ENCODE peak calls at places on chromosomes 12 and 14, in seven cellular contexts. One of them, this sample, is unnamed.

GRCh38 chr14:36604757-36605505 is 22.5 kb upstream of the NKX2-8 start:
- DNase-seq in K562: peak; percentile 63
- DNase-seq in pancreas: peak; percentile 37
- DNase-seq in endodermal cell: peak; percentile 89
- DNase-seq in heart right ventricle: no peak
- DNase-seq in left ventricle myocardium inferior: no peak
- DNase-seq in GM23248: peak; percentile 76
- DNase-seq in this sample: no peak

GRCh38 chr12:18066666-18067065 is 23.3 kb downstream of the RERGL start:
- DNase-seq in K562: no peak
- DNase-seq in pancreas: no peak
- DNase-seq in endodermal cell: no peak
- DNase-seq in heart right ventricle: no peak
- DNase-seq in left ventricle myocardium inferior: no peak
- DNase-seq in GM23248: no peak
- DNase-seq in this sample: no peak

GRCh38 chr14:36097356-36097755 is 79.2 kb downstream of the PTCSC3 start:
- DNase-seq in K562: no peak
- DNase-seq in pancreas: no peak
- DNase-seq in endodermal cell: no peak
- DNase-seq in heart right ventricle: no peak
- DNase-seq in left ventricle myocardium inferior: no peak
- DNase-seq in GM23248: no peak
- DNase-seq in this sample: no peak

GRCh38 chr14:92632546-92633273 is 115.7 kb downstream of the LGMN start:
- DNase-seq in K562: no peak
- DNase-seq in pancreas: no peak
- DNase-seq in endodermal cell: no peak
- DNase-seq in heart right ventricle: no peak
- DNase-seq in left ventricle myocardium inferior: no peak
- DNase-seq in GM23248: no peak
- DNase-seq in this sample: no peak

GRCh38 chr12:66365718-66366485 is 63.6 kb downstream of the HELB start:
- DNase-seq in K562: no peak
- DNase-seq in pancreas: no peak
- DNase-seq in endodermal cell: no peak
- DNase-seq in heart right ventricle: no peak
- DNase-seq in left ventricle myocardium inferior: no peak
- DNase-seq in GM23248: peak; percentile 27
- DNase-seq in this sample: no peak

GRCh38 chr12:96140110-96140509 is 54.1 kb upstream of the ELK3 start:
- DNase-seq in K562: no peak
- DNase-seq in pancreas: no peak
- DNase-seq in endodermal cell: no peak
- DNase-seq in heart right ventricle: no peak
- DNase-seq in left ventricle myocardium inferior: no peak
- DNase-seq in GM23248: peak; percentile 92
- DNase-seq in this sample: no peak

GRCh38 chr12:110704750-110705149 is 15.8 kb upstream of the HVCN1 start:
- DNase-seq in K562: no peak
- DNase-seq in pancreas: peak; percentile 29
- DNase-seq in endodermal cell: peak; percentile 81
- DNase-seq in heart right ventricle: no peak
- DNase-seq in left ventricle myocardium inferior: no peak
- DNase-seq in GM23248: no peak
- DNase-seq in this sample: no peak

GRCh38 chr12:24596768-24597388 is 352.0 kb downstream of the BCAT1 start:
- DNase-seq in K562: peak; percentile 23
- DNase-seq in pancreas: no peak
- DNase-seq in endodermal cell: no peak
- DNase-seq in heart right ventricle: no peak
- DNase-seq in left ventricle myocardium inferior: no peak
- DNase-seq in GM23248: peak; percentile 46
- DNase-seq in this sample: no peak

GRCh38 chr14:30339311-30339901 is 219.6 kb upstream of the G2E3 start:
- DNase-seq in K562: no peak
- DNase-seq in pancreas: no peak
- DNase-seq in endodermal cell: no peak
- DNase-seq in heart right ventricle: no peak
- DNase-seq in left ventricle myocardium inferior: no peak
- DNase-seq in GM23248: no peak
- DNase-seq in this sample: no peak

GRCh38 chr12:123075092-123075491 is 75.8 kb downstream of the PITPNM2 start:
- DNase-seq in K562: no peak
- DNase-seq in pancreas: no peak
- DNase-seq in endodermal cell: no peak
- DNase-seq in heart right ventricle: no peak
- DNase-seq in left ventricle myocardium inferior: no peak
- DNase-seq in GM23248: no peak
- DNase-seq in this sample: no peak

GRCh38 chr12:58106185-58106584 is 164.8 kb downstream of the ATP23 start:
- DNase-seq in K562: no peak
- DNase-seq in pancreas: no peak
- DNase-seq in endodermal cell: no peak
- DNase-seq in heart right ventricle: no peak
- DNase-seq in left ventricle myocardium inferior: no peak
- DNase-seq in GM23248: no peak
- DNase-seq in this sample: no peak

GRCh38 chr14:74682169-74682952 is 30.5 kb downstream of the AREL1 start:
- DNase-seq in K562: no peak
- DNase-seq in pancreas: no peak
- DNase-seq in endodermal cell: no peak
- DNase-seq in heart right ventricle: no peak
- DNase-seq in left ventricle myocardium inferior: no peak
- DNase-seq in GM23248: no peak
- DNase-seq in this sample: no peak

GRCh38 chr12:92393504-92393903 is 247.9 kb upstream of the BTG1 start:
- DNase-seq in K562: no peak
- DNase-seq in pancreas: no peak
- DNase-seq in endodermal cell: peak; percentile 66
- DNase-seq in heart right ventricle: no peak
- DNase-seq in left ventricle myocardium inferior: no peak
- DNase-seq in GM23248: no peak
- DNase-seq in this sample: no peak

GRCh38 chr14:68824517-68825347 is 31.9 kb upstream of the ZFP36L1 start:
- DNase-seq in K562: peak; percentile 83
- DNase-seq in pancreas: peak; percentile 81
- DNase-seq in endodermal cell: peak; percentile 97
- DNase-seq in heart right ventricle: peak; percentile 88
- DNase-seq in left ventricle myocardium inferior: peak; percentile 89
- DNase-seq in GM23248: peak; percentile 83
- DNase-seq in this sample: peak; percentile 90

GRCh38 chr14:68583527-68584275 is 209.2 kb downstream of the ZFP36L1 start:
- DNase-seq in K562: no peak
- DNase-seq in pancreas: no peak
- DNase-seq in endodermal cell: no peak
- DNase-seq in heart right ventricle: no peak
- DNase-seq in left ventricle myocardium inferior: no peak
- DNase-seq in GM23248: no peak
- DNase-seq in this sample: no peak

GRCh38 chr12:76303365-76303764 is 44.9 kb downstream of the BBS10 start:
- DNase-seq in K562: no peak
- DNase-seq in pancreas: no peak
- DNase-seq in endodermal cell: no peak
- DNase-seq in heart right ventricle: no peak
- DNase-seq in left ventricle myocardium inferior: no peak
- DNase-seq in GM23248: peak; percentile 28
- DNase-seq in this sample: no peak

GRCh38 chr14:73249564-73250316 is 12.4 kb downstream of the PAPLN start:
- DNase-seq in K562: no peak
- DNase-seq in pancreas: no peak
- DNase-seq in endodermal cell: no peak
- DNase-seq in heart right ventricle: no peak
- DNase-seq in left ventricle myocardium inferior: no peak
- DNase-seq in GM23248: no peak
- DNase-seq in this sample: no peak

GRCh38 chr14:35932659-35933159 is 106.6 kb downstream of the BRMS1L start:
- DNase-seq in K562: no peak
- DNase-seq in pancreas: no peak
- DNase-seq in endodermal cell: no peak
- DNase-seq in heart right ventricle: no peak
- DNase-seq in left ventricle myocardium inferior: no peak
- DNase-seq in GM23248: no peak
- DNase-seq in this sample: no peak

GRCh38 chr12:26062566-26062965 is 62.3 kb downstream of the BHLHE41 start:
- DNase-seq in K562: no peak
- DNase-seq in pancreas: no peak
- DNase-seq in endodermal cell: no peak
- DNase-seq in heart right ventricle: no peak
- DNase-seq in left ventricle myocardium inferior: no peak
- DNase-seq in GM23248: peak; percentile 77
- DNase-seq in this sample: no peak

DNA sequence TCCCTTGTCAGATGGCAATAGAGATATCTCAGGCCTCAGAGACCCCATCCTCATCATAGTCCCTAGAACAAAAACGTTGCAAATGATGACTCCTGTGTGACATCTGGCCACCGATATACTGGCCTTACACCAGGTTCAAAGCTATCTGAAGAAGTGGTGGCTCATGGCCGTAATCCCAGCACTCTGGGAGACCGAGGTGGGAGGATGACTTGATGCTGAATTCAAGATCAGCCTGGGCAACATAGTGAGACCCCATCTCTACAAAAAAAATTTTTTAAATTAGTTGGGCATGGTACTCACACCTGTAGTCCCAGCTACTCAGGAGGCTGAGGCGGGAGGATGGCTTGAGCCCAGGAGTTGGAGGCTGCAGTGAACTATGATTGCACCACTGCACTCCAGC is 13.1 kb downstream of the CAMKK2 start:
- DNase-seq in K562: no peak
- DNase-seq in pancreas: no peak
- DNase-seq in endodermal cell: no peak
- DNase-seq in heart right ventricle: no peak
- DNase-seq in left ventricle myocardium inferior: no peak
- DNase-seq in GM23248: no peak
- DNase-seq in this sample: no peak
- H3K27ac ChIP-seq in K562: no peak overlapping the region
- H3K27ac ChIP-seq in pancreas: no peak overlapping the region
- H3K27ac ChIP-seq in endodermal cell: no peak overlapping the region
- H3K27ac ChIP-seq in heart right ventricle: no peak overlapping the region
- H3K27ac ChIP-seq in left ventricle myocardium inferior: peak overlapping the region; percentile 30
- H3K27ac ChIP-seq in GM23248: no peak overlapping the region
- H3K27ac ChIP-seq in this sample: no peak overlapping the region

DNA sequence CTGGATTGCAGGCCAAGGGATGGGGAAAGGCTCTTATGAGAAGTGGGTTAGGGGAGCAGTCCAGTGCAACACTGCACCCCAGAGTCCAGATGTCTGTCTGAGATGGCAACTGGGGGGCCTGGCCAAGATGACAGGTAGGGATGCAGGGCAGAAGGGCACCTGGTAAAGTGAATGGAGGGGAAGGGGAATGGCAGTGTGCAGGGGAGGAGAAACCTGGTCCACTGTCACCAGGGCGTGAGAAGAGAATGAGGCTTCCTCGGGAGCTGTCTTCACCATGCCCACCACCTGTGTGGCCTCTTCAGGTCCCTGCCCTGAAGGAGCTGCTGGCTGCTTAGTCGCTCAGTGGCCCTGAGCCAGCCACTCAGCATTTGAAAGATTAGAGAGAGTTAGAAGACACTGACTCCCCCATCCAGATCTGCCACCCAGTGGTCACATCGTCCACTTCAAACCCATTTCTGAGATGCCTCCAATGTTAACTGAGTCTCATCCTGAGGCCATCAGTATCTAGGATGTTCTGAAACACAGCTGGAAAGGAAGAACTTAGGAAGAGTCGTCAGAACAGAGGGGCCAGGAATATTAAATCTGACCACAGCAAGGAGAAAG is 57.3 kb downstream of the PLEKHG3 start:
- DNase-seq in K562: no peak
- DNase-seq in pancreas: no peak
- DNase-seq in endodermal cell: no peak
- DNase-seq in heart right ventricle: no peak
- DNase-seq in left ventricle myocardium inferior: no peak
- DNase-seq in GM23248: peak; percentile 43
- DNase-seq in this sample: no peak
- H3K4me3 ChIP-seq in K562: no peak overlapping the region
- H3K4me3 ChIP-seq in pancreas: no peak overlapping the region
- H3K4me3 ChIP-seq in endodermal cell: no peak overlapping the region
- H3K4me3 ChIP-seq in heart right ventricle: no peak overlapping the region
- H3K4me3 ChIP-seq in left ventricle myocardium inferior: no peak overlapping the region
- H3K4me3 ChIP-seq in GM23248: no peak overlapping the region
- H3K4me3 ChIP-seq in this sample: no peak overlapping the region

DNA sequence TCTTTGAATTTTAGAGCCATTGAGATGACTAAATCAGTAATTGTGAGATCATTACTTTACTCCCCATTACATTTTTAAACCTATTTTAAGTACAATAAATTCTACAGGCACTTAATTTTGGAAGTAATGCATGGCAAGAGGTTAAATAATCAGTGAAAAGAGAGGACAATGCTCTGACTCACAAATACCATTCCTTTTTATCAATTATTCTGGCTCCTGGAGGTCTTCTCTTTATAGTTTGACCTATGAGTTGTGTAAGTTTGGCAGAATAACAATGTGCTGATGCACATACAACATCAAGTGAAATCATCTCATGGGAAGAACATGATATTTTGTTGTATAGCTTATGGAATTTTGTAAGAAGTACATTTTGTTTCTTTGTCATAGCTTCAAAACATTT is 166.7 kb downstream of the TMTC3 start:
- DNase-seq in K562: no peak
- DNase-seq in pancreas: no peak
- DNase-seq in endodermal cell: no peak
- DNase-seq in heart right ventricle: no peak
- DNase-seq in left ventricle myocardium inferior: no peak
- DNase-seq in GM23248: peak; percentile 91
- DNase-seq in this sample: no peak
- H3K27ac ChIP-seq in K562: no peak overlapping the region
- H3K27ac ChIP-seq in pancreas: no peak overlapping the region
- H3K27ac ChIP-seq in endodermal cell: no peak overlapping the region
- H3K27ac ChIP-seq in heart right ventricle: no peak overlapping the region
- H3K27ac ChIP-seq in left ventricle myocardium inferior: peak overlapping the region; percentile 54
- H3K27ac ChIP-seq in GM23248: peak overlapping the region; percentile 99
- H3K27ac ChIP-seq in this sample: no peak overlapping the region

GRCh38 chr12:14259481-14260010 is 105.9 kb upstream of the ATF7IP start:
- DNase-seq in K562: no peak
- DNase-seq in pancreas: no peak
- DNase-seq in endodermal cell: no peak
- DNase-seq in heart right ventricle: no peak
- DNase-seq in left ventricle myocardium inferior: no peak
- DNase-seq in GM23248: no peak
- DNase-seq in this sample: no peak

GRCh38 chr12:14258468-14258947 is 107.0 kb upstream of the ATF7IP start:
- DNase-seq in K562: no peak
- DNase-seq in pancreas: no peak
- DNase-seq in endodermal cell: no peak
- DNase-seq in heart right ventricle: no peak
- DNase-seq in left ventricle myocardium inferior: no peak
- DNase-seq in GM23248: peak; percentile 49
- DNase-seq in this sample: no peak

GRCh38 chr12:14261861-14262260 is 103.6 kb upstream of the ATF7IP start:
- DNase-seq in K562: no peak
- DNase-seq in pancreas: no peak
- DNase-seq in endodermal cell: no peak
- DNase-seq in heart right ventricle: no peak
- DNase-seq in left ventricle myocardium inferior: no peak
- DNase-seq in GM23248: no peak
- DNase-seq in this sample: no peak

GRCh38 chr12:14261096-14261495 is 104.4 kb upstream of the ATF7IP start:
- DNase-seq in K562: no peak
- DNase-seq in pancreas: no peak
- DNase-seq in endodermal cell: peak; percentile 64
- DNase-seq in heart right ventricle: peak; percentile 29
- DNase-seq in left ventricle myocardium inferior: peak; percentile 30
- DNase-seq in GM23248: no peak
- DNase-seq in this sample: no peak

GRCh38 chr12:14260011-14260993 is 105.2 kb upstream of the ATF7IP start:
- DNase-seq in K562: peak; percentile 59
- DNase-seq in pancreas: peak; percentile 92
- DNase-seq in endodermal cell: peak; percentile 98
- DNase-seq in heart right ventricle: peak; percentile 90
- DNase-seq in left ventricle myocardium inferior: peak; percentile 91
- DNase-seq in GM23248: peak; percentile 94
- DNase-seq in this sample: peak; percentile 89
- H3K4me3 ChIP-seq in K562: no peak overlapping the region
- H3K4me3 ChIP-seq in pancreas: peak overlapping the region; percentile 11
- H3K4me3 ChIP-seq in endodermal cell: peak overlapping the region; percentile 68
- H3K4me3 ChIP-seq in heart right ventricle: peak overlapping the region; percentile 35
- H3K4me3 ChIP-seq in left ventricle myocardium inferior: peak overlapping the region; percentile 47
- H3K4me3 ChIP-seq in GM23248: peak overlapping the region; percentile 35
- H3K4me3 ChIP-seq in this sample: no peak overlapping the region

This sample was measured in iPS DF 6.9.